ENCODE peak calls at places on chromosomes 7 and 10, in eight cellular contexts. C is pancreas, M is foreskin fibroblast, Z is lung, P is progenitor cell of endocrine pancreas, A is endothelial cell, U is OCI-LY7, I is right atrium auricular region. H is an unnamed sample.
A peak's percentile ranks its signal among the peaks of the same experiment; 100 is the strongest.

GRCh38 chr10:133231244-133231945 is 1.4 kb downstream of the UTF1 start:
- DNase-seq in Z (no peak), U (no peak), I (no peak), M (no peak), A (no peak), P (no peak), C (no peak), H (no peak)

GRCh38 chr10:123323884-123324283 is 169.7 kb downstream of the BUB3 start:
- DNase-seq in Z (no peak), P (no peak), M (no peak), C (no peak), U (no peak), I (no peak), A (no peak), H (peak; percentile 6)

GRCh38 chr10:5585517-5586222 is 60.9 kb downstream of the CALML3 start:
- DNase-seq in P (no peak), Z (peak; percentile 45), C (peak; percentile 18), U (no peak), M (no peak), I (no peak), A (no peak), H (no peak)

GRCh38 chr7:137838706-137839315 is 8.0 kb downstream of the DGKI start:
- DNase-seq in P (no peak), C (no peak), I (no peak), Z (no peak), U (no peak), M (no peak), A (no peak), H (no peak)

GRCh38 chr10:15046626-15047025 is 2.9 kb downstream of the OLAH start:
- DNase-seq in P (no peak), U (no peak), Z (no peak), A (no peak), M (peak; percentile 36), C (no peak), I (no peak), H (no peak)

GRCh38 chr10:60894816-60895215 is 49.2 kb downstream of the RHOBTB1 start:
- DNase-seq in A (no peak), U (no peak), I (no peak), M (no peak), P (no peak), C (no peak), Z (no peak), H (no peak)

GRCh38 chr10:36367362-36367761 is 725.3 kb upstream of the FZD8 start:
- DNase-seq in C (no peak), U (no peak), Z (no peak), P (no peak), A (no peak), I (no peak), M (no peak), H (no peak)

GRCh38 chr7:64494912-64495461 is 67.9 kb downstream of the ZNF680 start:
- DNase-seq in M (no peak), A (peak; percentile 8), I (no peak), Z (no peak), U (no peak), P (no peak), C (no peak), H (no peak)

GRCh38 chr7:51350195-51350896 is 33.7 kb upstream of the COBL start:
- DNase-seq in M (no peak), I (no peak), A (no peak), Z (peak; percentile 34), P (no peak), U (no peak), C (no peak), H (no peak)

GRCh38 chr10:35640474-35640873 is 1.6 kb downstream of the FZD8 start:
- DNase-seq in C (peak; percentile 87), M (peak; percentile 46), A (peak; percentile 76), I (peak; percentile 70), U (peak; percentile 65), Z (peak; percentile 67), P (peak; percentile 62), H (peak; percentile 36)

GRCh38 chr7:130721486-130722277 is 12.3 kb downstream of the KLF14 start:
- DNase-seq in U (no peak), A (peak; percentile 80), I (peak; percentile 81), C (peak; percentile 66), P (peak; percentile 59), Z (peak; percentile 61), M (peak; percentile 67), H (peak; percentile 55)

GRCh38 chr7:132518102-132518838 is 58.0 kb downstream of the PLXNA4 start:
- DNase-seq in Z (no peak), P (no peak), U (peak; percentile 9), M (no peak), A (peak; percentile 54), C (no peak), I (no peak), H (no peak)
- TF ChIP-seq CTCF in Z (no peak), P (peak; percentile 51), U (peak; percentile 61), M (peak; percentile 22), A (peak; percentile 80), C (peak; percentile 9), I (no peak), H (peak; percentile 51)

DNA sequence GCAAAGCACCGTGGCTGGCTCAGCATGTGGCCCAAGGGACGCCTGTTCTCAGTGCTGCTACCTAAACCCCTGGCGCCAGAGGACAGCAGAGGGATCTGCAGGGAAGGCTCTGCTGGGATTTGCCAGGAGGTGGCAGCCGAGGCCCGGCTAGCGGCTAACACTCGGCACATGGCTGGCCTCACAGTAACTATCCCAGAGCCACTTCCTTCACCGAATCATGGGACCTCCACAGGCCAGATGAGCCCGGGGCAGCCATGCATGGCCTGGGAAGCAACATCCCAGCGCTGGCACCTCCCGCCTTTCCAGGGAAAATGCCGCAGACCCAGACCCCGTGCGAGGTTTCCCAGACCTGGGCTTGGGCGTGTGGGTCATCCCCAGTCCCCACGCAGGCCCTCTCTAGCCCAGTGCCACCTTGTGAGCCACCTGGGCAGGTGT is 36.4 kb downstream of the DPYSL4 start:
- DNase-seq in Z (peak; percentile 78), P (peak; percentile 70), I (peak; percentile 79), A (peak; percentile 79), U (peak; percentile 17), C (peak; percentile 86), M (peak; percentile 69), H (peak; percentile 82)
- TF ChIP-seq CTCF in Z (peak; percentile 95), P (peak; percentile 88), I (peak; percentile 80), A (no peak), U (peak; percentile 37), C (peak; percentile 84), M (peak; percentile 100), H (peak; percentile 93)

DNA sequence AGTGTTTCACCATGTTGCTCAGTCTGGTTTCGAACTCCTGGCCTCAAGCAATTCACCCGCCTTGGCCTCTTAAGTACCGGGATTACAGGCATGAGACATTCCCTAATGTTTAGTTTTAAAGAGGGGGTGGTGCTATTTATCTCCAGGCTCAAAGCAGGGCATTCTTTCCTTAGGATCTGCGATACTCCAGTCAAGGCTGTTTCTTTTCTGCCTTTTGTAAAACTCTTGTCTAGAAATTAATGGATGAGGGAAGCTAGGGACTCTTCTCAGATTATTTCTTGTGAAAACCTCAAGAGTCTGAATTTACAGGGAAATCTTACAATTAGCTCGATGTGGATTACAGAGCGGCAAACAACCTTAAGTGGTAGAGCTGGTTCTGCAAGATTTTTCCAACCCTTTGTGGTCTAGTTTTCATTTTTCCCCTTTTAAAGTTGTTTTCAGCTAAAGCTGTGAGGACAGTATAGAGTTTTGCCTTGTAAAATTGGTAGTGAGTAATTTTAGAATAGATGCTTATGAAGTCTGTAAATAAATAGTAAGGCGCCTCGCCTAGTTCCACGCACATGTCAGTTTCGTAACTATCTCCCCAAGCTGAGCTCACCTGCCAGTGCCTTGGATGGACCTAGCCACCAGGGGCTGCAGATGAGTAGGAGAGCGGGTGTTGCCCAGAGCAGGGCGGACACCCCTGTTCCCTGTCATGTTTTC is 53.1 kb downstream of the CUX1 start:
- DNase-seq in U (peak; percentile 90), I (no peak), C (no peak), P (no peak), A (no peak), Z (peak; percentile 40), M (no peak), H (no peak)
- TF ChIP-seq CTCF in U (peak; percentile 78), I (no peak), C (no peak), P (peak; percentile 54), A (no peak), Z (no peak), M (no peak), H (no peak)

GRCh38 chr7:44565795-44566559 is 7.7 kb downstream of the DDX56 start:
- DNase-seq in U (no peak), C (no peak), M (no peak), A (no peak), P (no peak), Z (no peak), I (no peak), H (no peak)
- TF ChIP-seq CTCF in U (peak; percentile 41), C (no peak), M (no peak), A (peak; percentile 52), P (no peak), Z (no peak), I (peak; percentile 0), H (no peak)

GRCh38 chr10:93775330-93775729 is 17.6 kb downstream of the LGI1 start:
- DNase-seq in P (no peak), I (no peak), A (no peak), C (no peak), Z (no peak), M (no peak), U (no peak), H (no peak)
- TF ChIP-seq CTCF in P (no peak), I (no peak), A (no peak), C (no peak), Z (no peak), M (no peak), U (no peak), H (no peak)

GRCh38 chr10:56449770-56450169 is 88.7 kb upstream of the ZWINT start:
- DNase-seq in A (no peak), Z (no peak), U (peak; percentile 42), M (no peak), C (no peak), I (no peak), P (no peak), H (no peak)
- TF ChIP-seq CTCF in A (no peak), Z (no peak), U (peak; percentile 74), M (no peak), C (no peak), I (no peak), P (peak; percentile 29), H (no peak)

GRCh38 chr10:44689368-44689767 is 221.8 kb upstream of the TMEM72 start:
- DNase-seq in P (no peak), C (no peak), I (no peak), U (no peak), M (no peak), A (no peak), Z (no peak), H (no peak)
- TF ChIP-seq CTCF in P (peak; percentile 26), C (no peak), I (no peak), U (no peak), M (peak; percentile 53), A (no peak), Z (no peak), H (no peak)

DNA sequence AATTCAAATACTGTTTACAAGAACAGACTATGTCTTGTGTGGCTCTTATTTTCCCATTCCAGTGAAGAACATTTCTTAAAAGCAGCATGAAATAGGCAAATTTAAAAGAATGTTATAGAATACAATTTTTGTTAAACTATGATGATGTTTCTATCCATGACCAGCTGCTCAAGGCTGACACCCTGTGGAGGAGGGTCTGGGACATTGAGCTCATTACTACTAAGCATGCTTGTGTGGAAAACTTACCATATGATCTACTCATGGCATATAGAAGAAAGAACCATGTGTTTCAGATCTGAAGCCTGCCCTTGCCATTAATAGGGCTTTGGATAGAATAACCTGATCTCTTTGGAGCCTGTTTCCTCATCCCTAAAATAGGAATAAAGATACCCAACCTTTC is 125.0 kb downstream of the FOXP2 start:
- DNase-seq in M (peak; percentile 19), U (no peak), P (no peak), A (peak; percentile 15), I (no peak), Z (no peak), C (no peak), H (peak; percentile 2)
- TF ChIP-seq CTCF in M (peak; percentile 56), U (peak; percentile 39), P (peak; percentile 44), A (no peak), I (no peak), Z (no peak), C (no peak), H (no peak)